ENCODE peak calls at places on chromosomes 1 and 21, in six cellular contexts. E, B, C, Z, I and F are unnamed samples.

GRCh38 chr1:23916209-23917131 is 3.3 kb upstream of the CNR2 start:
- DNase-seq in C (peak), I (peak), Z (peak), E (peak), B (peak), F (peak)

GRCh38 chr1:17369466-17369865 is 2.5 kb upstream of the PADI6 start:
- DNase-seq in C (peak), I (no peak), Z (no peak), E (no peak), B (peak), F (no peak)

GRCh38 chr1:67372898-67373297 is 57.3 kb downstream of the SERBP1 start:
- DNase-seq in C (no peak), I (no peak), E (no peak), B (no peak), Z (no peak), F (no peak)

GRCh38 chr1:998051-998821 is 1.7 kb downstream of the HES4 start:
- DNase-seq in E (no peak), Z (peak), C (peak), I (no peak), B (no peak), F (no peak)

GRCh38 chr1:29305943-29306342 is 69.6 kb downstream of the PTPRU start:
- DNase-seq in C (no peak), Z (no peak), I (no peak), B (peak), E (no peak), F (no peak)

GRCh38 chr1:118984990-118985608 is 3.0 kb downstream of the TBX15 start:
- DNase-seq in E (no peak), B (no peak), Z (no peak), I (no peak), C (peak), F (no peak)

GRCh38 chr1:66380452-66381212 is 153.3 kb upstream of the SGIP1 start:
- DNase-seq in B (no peak), E (no peak), C (no peak), I (no peak), Z (no peak), F (no peak)

GRCh38 chr1:17521946-17522612 is 17.4 kb upstream of the ARHGEF10L start:
- DNase-seq in E (no peak), Z (peak), C (peak), I (no peak), B (no peak), F (no peak)

GRCh38 chr1:235724716-235725115 is 75.1 kb upstream of the GNG4 start:
- DNase-seq in C (no peak), E (no peak), I (peak), Z (no peak), B (no peak), F (no peak)

GRCh38 chr1:188261849-188262248 is 1433.1 kb downstream of the PLA2G4A start:
- DNase-seq in Z (no peak), E (no peak), B (no peak), I (no peak), C (no peak), F (no peak)

GRCh38 chr1:178493301-178493741 is 3.4 kb downstream of the CLEC20A start:
- DNase-seq in C (no peak), E (no peak), I (no peak), Z (peak), B (no peak), F (no peak)

GRCh38 chr1:150221552-150221951 is 14.4 kb downstream of the ANP32E start:
- DNase-seq in C (no peak), E (no peak), Z (peak), I (no peak), B (peak), F (peak)

GRCh38 chr1:100538935-100539835 is 1.2 kb downstream of the GPR88 start:
- DNase-seq in B (peak), I (no peak), Z (peak), C (peak), E (peak), F (no peak)

GRCh38 chr1:154453155-154453554 is 48.0 kb downstream of the IL6R start:
- DNase-seq in Z (no peak), E (no peak), B (no peak), I (no peak), C (no peak), F (no peak)

GRCh38 chr1:232377494-232377770 is 252.5 kb downstream of the SIPA1L2 start:
- DNase-seq in B (peak), Z (no peak), I (no peak), E (no peak), C (no peak), F (peak)

GRCh38 chr1:205610036-205610435 is 21.8 kb downstream of the ELK4 start:
- DNase-seq in Z (no peak), B (peak), C (no peak), E (no peak), I (no peak), F (peak)

GRCh38 chr1:205537386-205538018 is 33.0 kb downstream of the CDK18 start:
- DNase-seq in B (no peak), Z (peak), C (no peak), E (no peak), I (no peak), F (peak)

GRCh38 chr1:199759268-199759724 is 268.2 kb upstream of the NR5A2 start:
- DNase-seq in Z (no peak), C (no peak), I (peak), B (peak), E (no peak), F (peak)

GRCh38 chr1:77831976-77832695 is 52.7 kb downstream of the MIGA1 start:
- DNase-seq in C (no peak), E (no peak), Z (no peak), I (no peak), B (peak), F (peak)

GRCh38 chr1:197807739-197808453 is 32.6 kb upstream of the DENND1B start:
- DNase-seq in I (no peak), Z (no peak), C (no peak), B (no peak), E (no peak), F (no peak)

GRCh38 chr1:149877211-149877946 is 22.0 kb upstream of the BOLA1 start:
- DNase-seq in I (no peak), C (no peak), B (no peak), Z (no peak), E (no peak), F (no peak)

GRCh38 chr1:57485643-57486042 is 61.8 kb upstream of the DAB1 start:
- DNase-seq in I (no peak), C (no peak), E (no peak), Z (no peak), B (peak), F (peak)

GRCh38 chr1:81848880-81849500 is 48.3 kb downstream of the ADGRL2 start:
- DNase-seq in B (no peak), Z (no peak), C (no peak), I (no peak), E (peak), F (no peak)

GRCh38 chr1:2934642-2935081 is 86.6 kb upstream of the ACTRT2 start:
- DNase-seq in I (no peak), B (no peak), Z (no peak), E (no peak), C (no peak), F (no peak)

GRCh38 chr1:12549106-12549459 is 68.9 kb downstream of the DHRS3 start:
- DNase-seq in B (no peak), I (no peak), E (no peak), Z (no peak), C (no peak), F (no peak)

GRCh38 chr1:7624791-7625355 is 146.2 kb upstream of the VAMP3 start:
- DNase-seq in E (no peak), C (no peak), B (no peak), I (no peak), Z (no peak), F (no peak)

GRCh38 chr1:227880342-227880924 is 65.0 kb downstream of the PRSS38 start:
- DNase-seq in Z (no peak), B (no peak), E (no peak), I (no peak), C (no peak), F (no peak)

GRCh38 chr1:15617874-15618684 is 821 bp downstream of the DDI2 start:
- DNase-seq in Z (peak), B (no peak), C (peak), E (no peak), I (peak), F (peak)

GRCh38 chr1:7278827-7279752 is 492.0 kb upstream of the VAMP3 start:
- DNase-seq in B (peak), C (no peak), Z (peak), E (no peak), I (no peak), F (no peak)

GRCh38 chr1:93362237-93362636 is 16.5 kb downstream of the DR1 start:
- DNase-seq in I (no peak), Z (no peak), B (no peak), E (no peak), C (no peak), F (no peak)

GRCh38 chr1:115717541-115717940 is 51.0 kb downstream of the CASQ2 start:
- DNase-seq in C (peak), B (peak), E (no peak), Z (peak), I (peak), F (peak)

GRCh38 chr1:61131716-61132115 is 49.4 kb downstream of the NFIA start:
- DNase-seq in C (no peak), B (peak), I (no peak), Z (no peak), E (no peak), F (no peak)

GRCh38 chr1:114023377-114023776 is 44.1 kb downstream of the OLFML3 start:
- DNase-seq in C (no peak), E (no peak), Z (no peak), B (no peak), I (no peak), F (no peak)

GRCh38 chr1:162422662-162423375 is 10.9 kb upstream of the SH2D1B start:
- DNase-seq in B (no peak), C (no peak), E (no peak), I (no peak), Z (no peak), F (no peak)

GRCh38 chr1:93905734-93906133 is 3.5 kb downstream of the GCLM start:
- DNase-seq in B (peak), E (no peak), C (no peak), I (no peak), Z (no peak), F (peak)

GRCh38 chr1:37058424-37058988 is 24.2 kb upstream of the GRIK3 start:
- DNase-seq in I (no peak), E (no peak), Z (no peak), B (no peak), C (no peak), F (no peak)

GRCh38 chr1:30663596-30664091 is 59.7 kb downstream of the MATN1 start:
- DNase-seq in E (no peak), I (no peak), Z (no peak), C (no peak), B (no peak), F (no peak)

GRCh38 chr1:226631229-226632000 is 82.9 kb downstream of the STUM start:
- DNase-seq in Z (no peak), C (no peak), I (no peak), E (no peak), B (no peak), F (no peak)

GRCh38 chr1:231124746-231125145 is 37.1 kb upstream of the TRIM67 start:
- DNase-seq in I (no peak), Z (no peak), B (no peak), E (no peak), C (no peak), F (no peak)
- H2AFZ ChIP-seq in I (no peak), Z (no peak), B (no peak), E (peak), C (no peak), F (no peak)

GRCh38 chr1:246203180-246203579 is 303.9 kb downstream of the SMYD3 start:
- DNase-seq in C (no peak), E (no peak), I (no peak), Z (no peak), B (no peak), F (no peak)

GRCh38 chr1:246198141-246198820 is 308.8 kb downstream of the SMYD3 start:
- DNase-seq in C (no peak), E (no peak), B (no peak), Z (no peak), I (no peak), F (no peak)

GRCh38 chr1:246199086-246199485 is 308.0 kb downstream of the SMYD3 start:
- DNase-seq in I (no peak), B (no peak), Z (no peak), E (no peak), C (no peak), F (peak)

GRCh38 chr1:246200738-246201137 is 306.3 kb downstream of the SMYD3 start:
- DNase-seq in Z (no peak), C (no peak), B (no peak), E (no peak), I (no peak), F (no peak)

DNA sequence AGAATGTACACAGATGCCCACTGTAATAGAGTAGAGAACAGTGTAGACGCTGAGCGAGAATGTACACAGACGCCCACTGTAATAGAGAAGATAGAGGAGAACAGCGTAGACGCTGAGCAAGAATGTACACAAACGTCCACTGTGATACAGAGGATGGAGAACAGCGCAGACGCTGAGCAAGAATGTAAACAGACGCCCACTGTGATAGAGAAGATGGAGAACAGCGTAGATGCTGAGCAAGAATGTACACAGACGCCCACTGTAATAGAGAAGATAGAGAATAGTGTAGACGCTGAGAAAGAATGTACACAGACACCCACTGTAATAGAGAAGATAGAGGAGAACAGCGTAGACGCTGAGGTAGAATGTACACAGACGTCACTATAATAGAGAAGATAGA is 306.9 kb downstream of the SMYD3 start:
- DNase-seq in Z (no peak), E (no peak), I (no peak), C (no peak), B (peak), F (no peak)
- H4K8ac ChIP-seq in Z (no peak), E (no peak), I (no peak), C (no peak), B (no peak), F (no peak)

GRCh38 chr1:185265314-185265713 is 51.7 kb downstream of the IVNS1ABP start:
- DNase-seq in B (no peak), Z (no peak), E (no peak), C (no peak), I (no peak), F (no peak)

GRCh38 chr1:185263780-185264179 is 53.3 kb downstream of the IVNS1ABP start:
- DNase-seq in E (no peak), B (no peak), C (no peak), I (no peak), Z (no peak), F (no peak)

GRCh38 chr1:185267701-185268100 is 49.3 kb downstream of the IVNS1ABP start:
- DNase-seq in B (no peak), C (no peak), Z (no peak), E (no peak), I (no peak), F (no peak)

GRCh38 chr1:185263292-185263691 is 53.8 kb downstream of the IVNS1ABP start:
- DNase-seq in I (no peak), Z (no peak), E (no peak), C (no peak), B (no peak), F (no peak)

GRCh38 chr1:185267278-185267677 is 49.8 kb downstream of the IVNS1ABP start:
- DNase-seq in B (no peak), C (no peak), I (no peak), E (no peak), Z (no peak), F (no peak)
- H4K91ac ChIP-seq in B (no peak), C (no peak), I (no peak), E (no peak), Z (no peak), F (no peak)

GRCh38 chr1:206930210-206930798 is 8.6 kb upstream of the FCMR start:
- DNase-seq in Z (no peak), B (no peak), I (no peak), E (no peak), C (no peak), F (no peak)
- H2AFZ ChIP-seq in Z (no peak), B (no peak), I (no peak), E (no peak), C (no peak), F (no peak)

DNA sequence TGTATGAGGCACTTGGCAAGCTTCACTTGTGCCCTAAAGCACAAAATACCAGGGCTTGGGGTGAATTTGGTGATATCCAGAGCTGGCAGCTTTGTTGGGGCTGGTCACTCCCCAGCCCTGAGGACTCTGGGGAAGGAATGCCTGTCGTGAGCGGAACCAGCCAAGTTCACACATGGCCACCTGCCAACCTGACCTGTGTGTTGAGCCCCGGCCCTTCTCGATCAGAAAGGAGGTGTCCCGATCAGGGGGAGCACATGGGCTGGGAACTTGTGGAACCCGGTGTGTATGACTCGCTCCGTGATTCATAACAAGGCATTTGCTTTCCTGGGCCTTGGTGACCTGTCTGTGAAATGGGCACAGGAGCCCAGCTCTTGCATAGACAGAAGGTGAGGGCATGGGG is 43.1 kb downstream of the AGPAT3 start:
- DNase-seq in B (no peak), C (no peak), I (no peak), Z (no peak), E (no peak), F (no peak)
- H4K8ac ChIP-seq in B (no peak), C (no peak), I (no peak), Z (no peak), E (no peak), F (no peak)